ENCODE peak calls at places on chromosomes 2 and 18, in nine cellular contexts. One of them, this sample, is unnamed.

GRCh38 chr2:162826901-162827300 is 11.7 kb downstream of the KCNH7 start:
- DNase-seq in kidney tubule cell: no peak
- DNase-seq in neural crest cell: no peak
- DNase-seq in HT1080: peak
- DNase-seq in adrenal gland: no peak
- DNase-seq in ACHN: no peak
- DNase-seq in G401: no peak
- DNase-seq in NCI-H446 treated with DMSO at 0.1 percent for 48 hours: no peak
- DNase-seq in stimulated activated CD4-positive, alpha-beta T cell treated with anti-CD3 and anti-CD28 coated beads, Interleukin-12 subunit alpha, Interleukin-12 subunit beta, amount 100 ng/mL, for 4 hours: no peak
- DNase-seq in this sample: no peak

GRCh38 chr2:172693037-172693436 is 42.6 kb upstream of the RAPGEF4 start:
- DNase-seq in kidney tubule cell: peak
- DNase-seq in neural crest cell: no peak
- DNase-seq in HT1080: peak
- DNase-seq in adrenal gland: peak
- DNase-seq in ACHN: peak
- DNase-seq in G401: peak
- DNase-seq in NCI-H446 treated with DMSO at 0.1 percent for 48 hours: peak
- DNase-seq in stimulated activated CD4-positive, alpha-beta T cell treated with anti-CD3 and anti-CD28 coated beads, Interleukin-12 subunit alpha, Interleukin-12 subunit beta, amount 100 ng/mL, for 4 hours: peak
- DNase-seq in this sample: peak

GRCh38 chr2:128288781-128289180 is 29.9 kb downstream of the HS6ST1 start:
- DNase-seq in kidney tubule cell: no peak
- DNase-seq in neural crest cell: no peak
- DNase-seq in HT1080: no peak
- DNase-seq in adrenal gland: no peak
- DNase-seq in ACHN: no peak
- DNase-seq in G401: no peak
- DNase-seq in NCI-H446 treated with DMSO at 0.1 percent for 48 hours: no peak
- DNase-seq in stimulated activated CD4-positive, alpha-beta T cell treated with anti-CD3 and anti-CD28 coated beads, Interleukin-12 subunit alpha, Interleukin-12 subunit beta, amount 100 ng/mL, for 4 hours: no peak
- DNase-seq in this sample: no peak

GRCh38 chr18:38301621-38302020 is 736.0 kb upstream of the CELF4 start:
- DNase-seq in kidney tubule cell: peak
- DNase-seq in neural crest cell: no peak
- DNase-seq in HT1080: peak
- DNase-seq in adrenal gland: no peak
- DNase-seq in ACHN: no peak
- DNase-seq in G401: no peak
- DNase-seq in NCI-H446 treated with DMSO at 0.1 percent for 48 hours: no peak
- DNase-seq in stimulated activated CD4-positive, alpha-beta T cell treated with anti-CD3 and anti-CD28 coated beads, Interleukin-12 subunit alpha, Interleukin-12 subunit beta, amount 100 ng/mL, for 4 hours: no peak
- DNase-seq in this sample: no peak

GRCh38 chr2:36538345-36538744 is 59.6 kb downstream of the FEZ2 start:
- DNase-seq in kidney tubule cell: no peak
- DNase-seq in neural crest cell: no peak
- DNase-seq in HT1080: no peak
- DNase-seq in adrenal gland: no peak
- DNase-seq in ACHN: no peak
- DNase-seq in G401: no peak
- DNase-seq in NCI-H446 treated with DMSO at 0.1 percent for 48 hours: no peak
- DNase-seq in stimulated activated CD4-positive, alpha-beta T cell treated with anti-CD3 and anti-CD28 coated beads, Interleukin-12 subunit alpha, Interleukin-12 subunit beta, amount 100 ng/mL, for 4 hours: no peak
- DNase-seq in this sample: no peak

GRCh38 chr2:196275646-196276352 is 104.4 kb upstream of the STK17B start:
- DNase-seq in kidney tubule cell: no peak
- DNase-seq in neural crest cell: no peak
- DNase-seq in HT1080: peak
- DNase-seq in adrenal gland: no peak
- DNase-seq in ACHN: no peak
- DNase-seq in G401: no peak
- DNase-seq in NCI-H446 treated with DMSO at 0.1 percent for 48 hours: no peak
- DNase-seq in stimulated activated CD4-positive, alpha-beta T cell treated with anti-CD3 and anti-CD28 coated beads, Interleukin-12 subunit alpha, Interleukin-12 subunit beta, amount 100 ng/mL, for 4 hours: no peak
- DNase-seq in this sample: no peak

GRCh38 chr2:19979932-19980331 is 10.0 kb downstream of the WDR35 start:
- DNase-seq in kidney tubule cell: no peak
- DNase-seq in neural crest cell: no peak
- DNase-seq in HT1080: no peak
- DNase-seq in adrenal gland: no peak
- DNase-seq in ACHN: no peak
- DNase-seq in G401: no peak
- DNase-seq in NCI-H446 treated with DMSO at 0.1 percent for 48 hours: no peak
- DNase-seq in stimulated activated CD4-positive, alpha-beta T cell treated with anti-CD3 and anti-CD28 coated beads, Interleukin-12 subunit alpha, Interleukin-12 subunit beta, amount 100 ng/mL, for 4 hours: no peak
- DNase-seq in this sample: no peak

GRCh38 chr18:64851796-64852195 is 702.9 kb upstream of the LINC00305 start:
- DNase-seq in kidney tubule cell: peak
- DNase-seq in neural crest cell: no peak
- DNase-seq in HT1080: peak
- DNase-seq in adrenal gland: no peak
- DNase-seq in ACHN: no peak
- DNase-seq in G401: no peak
- DNase-seq in NCI-H446 treated with DMSO at 0.1 percent for 48 hours: peak
- DNase-seq in stimulated activated CD4-positive, alpha-beta T cell treated with anti-CD3 and anti-CD28 coated beads, Interleukin-12 subunit alpha, Interleukin-12 subunit beta, amount 100 ng/mL, for 4 hours: no peak
- DNase-seq in this sample: no peak

GRCh38 chr2:217804338-217804737 is 198.5 kb downstream of the TNS1 start:
- DNase-seq in kidney tubule cell: no peak
- DNase-seq in neural crest cell: no peak
- DNase-seq in HT1080: no peak
- DNase-seq in adrenal gland: peak
- DNase-seq in ACHN: no peak
- DNase-seq in G401: no peak
- DNase-seq in NCI-H446 treated with DMSO at 0.1 percent for 48 hours: no peak
- DNase-seq in stimulated activated CD4-positive, alpha-beta T cell treated with anti-CD3 and anti-CD28 coated beads, Interleukin-12 subunit alpha, Interleukin-12 subunit beta, amount 100 ng/mL, for 4 hours: no peak
- DNase-seq in this sample: no peak

GRCh38 chr18:12278765-12279682 is 24.9 kb downstream of the CIDEA start:
- DNase-seq in kidney tubule cell: peak
- DNase-seq in neural crest cell: peak
- DNase-seq in HT1080: peak
- DNase-seq in adrenal gland: peak
- DNase-seq in ACHN: no peak
- DNase-seq in G401: peak
- DNase-seq in NCI-H446 treated with DMSO at 0.1 percent for 48 hours: no peak
- DNase-seq in stimulated activated CD4-positive, alpha-beta T cell treated with anti-CD3 and anti-CD28 coated beads, Interleukin-12 subunit alpha, Interleukin-12 subunit beta, amount 100 ng/mL, for 4 hours: no peak
- DNase-seq in this sample: peak

GRCh38 chr18:35672897-35673296 is 91.4 kb downstream of the GALNT1 start:
- DNase-seq in kidney tubule cell: no peak
- DNase-seq in neural crest cell: no peak
- DNase-seq in HT1080: peak
- DNase-seq in adrenal gland: no peak
- DNase-seq in ACHN: no peak
- DNase-seq in G401: no peak
- DNase-seq in NCI-H446 treated with DMSO at 0.1 percent for 48 hours: no peak
- DNase-seq in stimulated activated CD4-positive, alpha-beta T cell treated with anti-CD3 and anti-CD28 coated beads, Interleukin-12 subunit alpha, Interleukin-12 subunit beta, amount 100 ng/mL, for 4 hours: no peak
- DNase-seq in this sample: no peak

GRCh38 chr2:42008241-42008911 is 39.4 kb upstream of the PKDCC start:
- DNase-seq in kidney tubule cell: peak
- DNase-seq in neural crest cell: no peak
- DNase-seq in HT1080: no peak
- DNase-seq in adrenal gland: no peak
- DNase-seq in ACHN: no peak
- DNase-seq in G401: no peak
- DNase-seq in NCI-H446 treated with DMSO at 0.1 percent for 48 hours: no peak
- DNase-seq in stimulated activated CD4-positive, alpha-beta T cell treated with anti-CD3 and anti-CD28 coated beads, Interleukin-12 subunit alpha, Interleukin-12 subunit beta, amount 100 ng/mL, for 4 hours: no peak
- DNase-seq in this sample: no peak

GRCh38 chr2:68734176-68734575 is 435 bp upstream of the ARHGAP25 start:
- DNase-seq in kidney tubule cell: no peak
- DNase-seq in neural crest cell: no peak
- DNase-seq in HT1080: no peak
- DNase-seq in adrenal gland: no peak
- DNase-seq in ACHN: no peak
- DNase-seq in G401: no peak
- DNase-seq in NCI-H446 treated with DMSO at 0.1 percent for 48 hours: no peak
- DNase-seq in stimulated activated CD4-positive, alpha-beta T cell treated with anti-CD3 and anti-CD28 coated beads, Interleukin-12 subunit alpha, Interleukin-12 subunit beta, amount 100 ng/mL, for 4 hours: no peak
- DNase-seq in this sample: no peak

GRCh38 chr2:241898681-241899270 is 29.2 kb downstream of the RTP5 start:
- DNase-seq in kidney tubule cell: no peak
- DNase-seq in neural crest cell: no peak
- DNase-seq in HT1080: no peak
- DNase-seq in adrenal gland: peak
- DNase-seq in ACHN: no peak
- DNase-seq in G401: no peak
- DNase-seq in NCI-H446 treated with DMSO at 0.1 percent for 48 hours: no peak
- DNase-seq in stimulated activated CD4-positive, alpha-beta T cell treated with anti-CD3 and anti-CD28 coated beads, Interleukin-12 subunit alpha, Interleukin-12 subunit beta, amount 100 ng/mL, for 4 hours: no peak
- DNase-seq in this sample: peak

GRCh38 chr2:219574509-219575311 is 2.6 kb downstream of the INHA start:
- DNase-seq in kidney tubule cell: no peak
- DNase-seq in neural crest cell: no peak
- DNase-seq in HT1080: no peak
- DNase-seq in adrenal gland: peak
- DNase-seq in ACHN: no peak
- DNase-seq in G401: no peak
- DNase-seq in NCI-H446 treated with DMSO at 0.1 percent for 48 hours: no peak
- DNase-seq in stimulated activated CD4-positive, alpha-beta T cell treated with anti-CD3 and anti-CD28 coated beads, Interleukin-12 subunit alpha, Interleukin-12 subunit beta, amount 100 ng/mL, for 4 hours: no peak
- DNase-seq in this sample: no peak

GRCh38 chr2:9310827-9311226 is 104.2 kb downstream of the ASAP2 start:
- DNase-seq in kidney tubule cell: peak
- DNase-seq in neural crest cell: no peak
- DNase-seq in HT1080: peak
- DNase-seq in adrenal gland: no peak
- DNase-seq in ACHN: peak
- DNase-seq in G401: no peak
- DNase-seq in NCI-H446 treated with DMSO at 0.1 percent for 48 hours: no peak
- DNase-seq in stimulated activated CD4-positive, alpha-beta T cell treated with anti-CD3 and anti-CD28 coated beads, Interleukin-12 subunit alpha, Interleukin-12 subunit beta, amount 100 ng/mL, for 4 hours: no peak
- DNase-seq in this sample: no peak

GRCh38 chr2:100703744-100704143 is 116.2 kb upstream of the NPAS2 start:
- DNase-seq in kidney tubule cell: no peak
- DNase-seq in neural crest cell: no peak
- DNase-seq in HT1080: no peak
- DNase-seq in adrenal gland: no peak
- DNase-seq in ACHN: no peak
- DNase-seq in G401: no peak
- DNase-seq in NCI-H446 treated with DMSO at 0.1 percent for 48 hours: no peak
- DNase-seq in stimulated activated CD4-positive, alpha-beta T cell treated with anti-CD3 and anti-CD28 coated beads, Interleukin-12 subunit alpha, Interleukin-12 subunit beta, amount 100 ng/mL, for 4 hours: no peak
- DNase-seq in this sample: no peak

GRCh38 chr2:139968588-139968987 is 1188.4 kb upstream of the NXPH2 start:
- DNase-seq in kidney tubule cell: no peak
- DNase-seq in neural crest cell: no peak
- DNase-seq in HT1080: no peak
- DNase-seq in adrenal gland: no peak
- DNase-seq in ACHN: no peak
- DNase-seq in G401: no peak
- DNase-seq in NCI-H446 treated with DMSO at 0.1 percent for 48 hours: no peak
- DNase-seq in stimulated activated CD4-positive, alpha-beta T cell treated with anti-CD3 and anti-CD28 coated beads, Interleukin-12 subunit alpha, Interleukin-12 subunit beta, amount 100 ng/mL, for 4 hours: no peak
- DNase-seq in this sample: no peak

GRCh38 chr18:23058746-23059440 is 76.4 kb upstream of the CABLES1 start:
- DNase-seq in kidney tubule cell: no peak
- DNase-seq in neural crest cell: no peak
- DNase-seq in HT1080: no peak
- DNase-seq in adrenal gland: no peak
- DNase-seq in ACHN: no peak
- DNase-seq in G401: no peak
- DNase-seq in NCI-H446 treated with DMSO at 0.1 percent for 48 hours: no peak
- DNase-seq in stimulated activated CD4-positive, alpha-beta T cell treated with anti-CD3 and anti-CD28 coated beads, Interleukin-12 subunit alpha, Interleukin-12 subunit beta, amount 100 ng/mL, for 4 hours: no peak
- DNase-seq in this sample: no peak

GRCh38 chr2:33168425-33168824 is 221.7 kb downstream of the LTBP1 start:
- DNase-seq in kidney tubule cell: no peak
- DNase-seq in neural crest cell: no peak
- DNase-seq in HT1080: no peak
- DNase-seq in adrenal gland: no peak
- DNase-seq in ACHN: no peak
- DNase-seq in G401: no peak
- DNase-seq in NCI-H446 treated with DMSO at 0.1 percent for 48 hours: no peak
- DNase-seq in stimulated activated CD4-positive, alpha-beta T cell treated with anti-CD3 and anti-CD28 coated beads, Interleukin-12 subunit alpha, Interleukin-12 subunit beta, amount 100 ng/mL, for 4 hours: no peak
- DNase-seq in this sample: no peak

GRCh38 chr2:241040081-241040803 is 41.8 kb downstream of the SNED1 start:
- DNase-seq in kidney tubule cell: no peak
- DNase-seq in neural crest cell: no peak
- DNase-seq in HT1080: no peak
- DNase-seq in adrenal gland: peak
- DNase-seq in ACHN: no peak
- DNase-seq in G401: no peak
- DNase-seq in NCI-H446 treated with DMSO at 0.1 percent for 48 hours: no peak
- DNase-seq in stimulated activated CD4-positive, alpha-beta T cell treated with anti-CD3 and anti-CD28 coated beads, Interleukin-12 subunit alpha, Interleukin-12 subunit beta, amount 100 ng/mL, for 4 hours: no peak
- DNase-seq in this sample: no peak

GRCh38 chr2:209640358-209640757 is 131.3 kb upstream of the UNC80 start:
- DNase-seq in kidney tubule cell: no peak
- DNase-seq in neural crest cell: no peak
- DNase-seq in HT1080: no peak
- DNase-seq in adrenal gland: no peak
- DNase-seq in ACHN: no peak
- DNase-seq in G401: no peak
- DNase-seq in NCI-H446 treated with DMSO at 0.1 percent for 48 hours: no peak
- DNase-seq in stimulated activated CD4-positive, alpha-beta T cell treated with anti-CD3 and anti-CD28 coated beads, Interleukin-12 subunit alpha, Interleukin-12 subunit beta, amount 100 ng/mL, for 4 hours: no peak
- DNase-seq in this sample: no peak

GRCh38 chr2:168603439-168603961 is 147.4 kb downstream of the CERS6 start:
- DNase-seq in kidney tubule cell: no peak
- DNase-seq in neural crest cell: no peak
- DNase-seq in HT1080: no peak
- DNase-seq in adrenal gland: no peak
- DNase-seq in ACHN: no peak
- DNase-seq in G401: no peak
- DNase-seq in NCI-H446 treated with DMSO at 0.1 percent for 48 hours: no peak
- DNase-seq in stimulated activated CD4-positive, alpha-beta T cell treated with anti-CD3 and anti-CD28 coated beads, Interleukin-12 subunit alpha, Interleukin-12 subunit beta, amount 100 ng/mL, for 4 hours: no peak
- DNase-seq in this sample: no peak